ENCODE peak calls at places on chromosome 18, in nine cellular contexts. W is suprapubic skin, Q is sigmoid colon, C is transverse colon, A is stomach, X is H1, E is K562, V is HepG2, N is SK-N-SH. U is an unnamed sample.

GRCh38 chr18:49974079-49974478 is 160.7 kb upstream of the ACAA2 start:
- DNase-seq in A (no peak), E (no peak), W (no peak), V (no peak), Q (no peak), N (no peak), X (no peak), C (no peak), U (no peak)

GRCh38 chr18:31835528-31836138 is 75.0 kb upstream of the SLC25A52 start:
- DNase-seq in W (no peak), E (no peak), X (no peak), A (no peak), V (no peak), N (no peak), Q (no peak), C (no peak), U (no peak)

GRCh38 chr18:55500316-55501086 is 87.5 kb downstream of the TCF4 start:
- DNase-seq in N (no peak), C (no peak), E (no peak), A (no peak), W (no peak), X (no peak), Q (no peak), V (no peak), U (no peak)

GRCh38 chr18:48720655-48721025 is 181.8 kb downstream of the CTIF start:
- DNase-seq in V (no peak), N (peak), C (no peak), Q (no peak), X (no peak), A (no peak), E (no peak), W (no peak), U (no peak)

GRCh38 chr18:32893915-32894314 is 121.1 kb upstream of the KLHL14 start:
- DNase-seq in W (no peak), C (no peak), N (peak), Q (no peak), E (no peak), X (no peak), V (peak), A (no peak), U (no peak)

GRCh38 chr18:23548719-23549118 is 37.6 kb downstream of the NPC1 start:
- DNase-seq in N (no peak), X (no peak), A (no peak), W (no peak), E (no peak), Q (no peak), C (no peak), V (no peak), U (no peak)

GRCh38 chr18:2326999-2327398 is 244.3 kb downstream of the METTL4 start:
- DNase-seq in Q (no peak), A (no peak), C (no peak), E (no peak), N (no peak), X (no peak), W (no peak), V (no peak), U (no peak)

GRCh38 chr18:74748809-74749208 is 151.1 kb downstream of the ZNF407 start:
- DNase-seq in N (no peak), W (no peak), Q (no peak), A (no peak), X (no peak), C (no peak), E (no peak), V (no peak), U (no peak)

GRCh38 chr18:62165583-62165982 is 21.3 kb downstream of the PIGN start:
- DNase-seq in X (no peak), W (no peak), Q (no peak), N (no peak), V (no peak), E (no peak), A (no peak), C (no peak), U (no peak)

GRCh38 chr18:11852048-11852341 is 782 bp downstream of the CHMP1B start:
- DNase-seq in A (no peak), W (no peak), V (no peak), E (no peak), X (no peak), Q (no peak), C (no peak), N (no peak), U (no peak)

GRCh38 chr18:2827076-2827475 is 19.7 kb upstream of the EMILIN2 start:
- DNase-seq in A (no peak), V (no peak), W (no peak), E (no peak), Q (peak), X (no peak), N (no peak), C (no peak), U (no peak)

GRCh38 chr18:22685788-22686187 is 247.3 kb upstream of the RBBP8 start:
- DNase-seq in X (no peak), A (no peak), E (no peak), W (no peak), V (no peak), C (no peak), N (no peak), Q (no peak), U (no peak)

GRCh38 chr18:22207022-22207758 is 37.8 kb downstream of the GATA6 start:
- DNase-seq in V (no peak), W (no peak), A (no peak), Q (no peak), E (no peak), X (no peak), C (no peak), N (no peak), U (no peak)

GRCh38 chr18:56748698-56749268 is 97.6 kb downstream of the WDR7 start:
- DNase-seq in C (no peak), A (no peak), X (no peak), V (peak), E (peak), W (no peak), Q (no peak), N (peak), U (no peak)

GRCh38 chr18:62523631-62524442 is 1.0 kb downstream of the ZCCHC2 start:
- DNase-seq in V (no peak), C (peak), Q (peak), N (peak), A (peak), W (peak), X (peak), E (peak), U (peak)

GRCh38 chr18:56563568-56563967 is 74.8 kb downstream of the TXNL1 start:
- DNase-seq in W (no peak), V (peak), E (peak), Q (no peak), X (peak), N (no peak), C (no peak), A (no peak), U (no peak)

DNA sequence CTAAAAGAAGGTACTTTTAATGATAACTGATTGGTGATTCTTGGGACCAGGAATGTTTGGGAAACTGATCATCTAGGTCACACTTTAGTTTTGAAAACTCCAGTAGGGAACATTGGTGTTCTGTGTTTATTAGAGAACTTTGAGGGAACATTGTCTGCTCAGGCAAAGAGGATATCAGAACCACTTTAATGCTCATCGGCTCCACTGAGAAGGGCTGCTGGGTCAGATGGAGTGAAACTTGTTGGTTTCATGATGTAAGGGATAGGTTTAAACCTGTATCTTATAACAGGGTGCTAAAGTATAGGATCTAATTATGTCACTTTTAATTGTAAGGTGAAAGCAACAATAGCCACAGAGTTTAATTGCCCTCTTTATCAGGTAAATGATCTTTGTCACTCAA is 14.2 kb upstream of the POLI start:
- DNase-seq in N (no peak), W (no peak), V (no peak), X (no peak), C (no peak), A (no peak), Q (no peak), E (no peak), U (no peak)
- H3K4me3 ChIP-seq in N (no peak), W (no peak), V (peak), X (no peak), C (no peak), A (no peak), Q (no peak), E (no peak), U (no peak)

GRCh38 chr18:59915606-59916005 is 15.8 kb downstream of the PMAIP1 start:
- DNase-seq in E (no peak), N (no peak), V (no peak), C (no peak), Q (no peak), X (peak), W (no peak), A (no peak), U (no peak)

GRCh38 chr18:59916746-59917145 is 16.9 kb downstream of the PMAIP1 start:
- DNase-seq in W (no peak), N (no peak), X (peak), Q (no peak), C (no peak), A (no peak), V (no peak), E (no peak), U (no peak)

GRCh38 chr18:59917422-59917821 is 17.6 kb downstream of the PMAIP1 start:
- DNase-seq in C (no peak), Q (no peak), W (no peak), V (no peak), N (no peak), X (peak), A (no peak), E (no peak), U (peak)

GRCh38 chr18:59919026-59919425 is 19.2 kb downstream of the PMAIP1 start:
- DNase-seq in V (no peak), X (peak), C (no peak), N (no peak), E (no peak), Q (no peak), A (no peak), W (no peak), U (no peak)

DNA sequence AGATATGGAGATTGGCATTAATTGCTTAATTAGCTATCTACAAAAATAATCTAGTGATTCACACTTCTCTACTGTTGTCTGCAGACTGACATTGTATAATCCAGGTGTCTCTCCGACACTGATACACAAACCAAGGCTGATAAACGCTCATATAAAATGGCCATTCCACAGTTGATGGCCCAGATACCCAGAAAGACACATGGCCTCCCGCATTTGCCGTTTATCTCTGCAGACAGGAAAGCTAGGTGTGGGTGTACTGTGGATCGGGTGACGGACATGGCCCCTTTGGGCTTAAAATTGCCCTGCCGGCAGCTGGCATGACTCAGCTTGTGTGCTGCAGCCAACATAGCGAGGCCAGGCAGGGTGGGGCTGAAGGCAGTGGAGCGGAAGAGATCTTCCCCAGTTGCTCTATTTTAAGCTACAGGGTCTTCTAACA is 18.5 kb downstream of the PMAIP1 start:
- DNase-seq in N (peak), Q (peak), V (no peak), C (peak), E (peak), W (no peak), X (peak), A (peak), U (no peak)
- TF ChIP-seq EP300 in N (no peak), Q (no peak), V (no peak), C (no peak), E (peak), W (no peak), X (no peak), A (no peak), U (no peak)

DNA sequence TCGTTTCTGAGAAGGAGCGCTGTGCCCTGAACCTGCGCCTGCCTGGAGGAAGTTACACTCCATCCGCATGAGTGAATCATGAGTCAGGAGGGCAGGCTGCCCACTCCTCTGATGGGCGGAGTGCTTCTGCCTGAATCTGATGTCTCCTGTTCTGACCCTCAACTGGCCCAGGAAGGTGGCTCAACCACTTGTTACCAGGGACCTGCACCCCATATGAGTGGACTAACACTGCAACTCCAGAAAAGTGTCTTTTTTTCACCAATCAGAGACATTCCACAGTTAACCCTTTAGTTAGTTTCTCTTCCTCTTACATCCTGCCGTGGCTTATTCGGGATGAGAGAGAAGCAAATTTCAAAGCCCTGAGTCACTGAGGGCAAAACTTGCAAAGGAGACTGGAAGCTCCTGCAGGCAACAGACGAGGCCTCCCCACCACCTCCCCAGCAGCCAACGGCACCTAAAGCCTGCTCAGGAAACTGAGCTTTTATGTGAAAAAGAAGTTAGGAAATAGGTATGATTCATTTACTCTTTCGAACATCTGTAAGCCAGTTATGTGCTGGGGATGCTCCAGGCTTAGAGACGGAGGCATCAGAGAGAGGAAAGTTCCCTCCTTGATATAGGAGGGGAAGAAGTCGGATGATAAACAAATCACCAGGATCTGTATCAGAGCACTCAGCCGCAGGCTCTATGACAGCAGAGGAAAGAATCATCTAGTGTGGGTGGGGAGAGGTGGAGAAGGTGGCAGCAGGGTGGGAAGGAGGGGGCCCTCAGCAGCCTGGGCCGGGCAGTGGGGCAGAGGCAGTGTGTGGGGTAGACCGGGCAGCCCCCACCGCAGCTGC is 31.0 kb downstream of the MBP start:
- DNase-seq in Q (peak), V (no peak), W (peak), X (peak), A (peak), N (peak), C (peak), E (no peak), U (peak)
- TF ChIP-seq POLR2AphosphoS5 in Q (peak), V (no peak), W (no peak), X (no peak), A (no peak), N (peak), C (no peak), E (no peak), U (peak)

GRCh38 chr18:70260683-70261082 is 28.2 kb upstream of the SOCS6 start:
- DNase-seq in Q (no peak), E (no peak), W (no peak), C (no peak), X (no peak), N (no peak), V (no peak), A (no peak), U (no peak)
- H3K4me3 ChIP-seq in Q (no peak), E (no peak), W (no peak), C (no peak), X (no peak), N (no peak), V (no peak), A (no peak), U (no peak)

DNA sequence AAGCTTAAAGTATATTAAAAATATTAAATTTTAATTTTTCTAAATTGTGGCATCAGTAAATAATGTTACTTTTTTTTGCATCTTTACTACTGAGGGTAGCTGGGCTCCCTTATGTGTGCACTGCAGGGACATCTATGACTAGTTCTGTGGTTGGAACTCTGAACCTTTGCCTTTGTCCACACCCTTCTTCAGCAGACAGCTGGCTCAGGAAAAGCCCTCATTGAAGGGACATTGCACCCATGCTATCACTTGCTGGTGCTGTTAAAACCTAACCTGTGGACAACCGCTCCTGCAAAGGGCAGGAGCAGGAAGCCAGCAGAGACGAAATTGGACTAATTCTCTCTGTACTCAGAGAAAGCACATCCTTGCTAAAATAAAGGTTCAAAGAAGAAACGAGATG is 30.1 kb downstream of the MOCOS start:
- DNase-seq in C (peak), A (no peak), Q (no peak), V (peak), E (no peak), X (no peak), N (no peak), W (no peak), U (no peak)
- TF ChIP-seq EP300 in C (no peak), A (no peak), Q (no peak), V (no peak), E (no peak), X (no peak), N (no peak), W (no peak), U (no peak)

DNA sequence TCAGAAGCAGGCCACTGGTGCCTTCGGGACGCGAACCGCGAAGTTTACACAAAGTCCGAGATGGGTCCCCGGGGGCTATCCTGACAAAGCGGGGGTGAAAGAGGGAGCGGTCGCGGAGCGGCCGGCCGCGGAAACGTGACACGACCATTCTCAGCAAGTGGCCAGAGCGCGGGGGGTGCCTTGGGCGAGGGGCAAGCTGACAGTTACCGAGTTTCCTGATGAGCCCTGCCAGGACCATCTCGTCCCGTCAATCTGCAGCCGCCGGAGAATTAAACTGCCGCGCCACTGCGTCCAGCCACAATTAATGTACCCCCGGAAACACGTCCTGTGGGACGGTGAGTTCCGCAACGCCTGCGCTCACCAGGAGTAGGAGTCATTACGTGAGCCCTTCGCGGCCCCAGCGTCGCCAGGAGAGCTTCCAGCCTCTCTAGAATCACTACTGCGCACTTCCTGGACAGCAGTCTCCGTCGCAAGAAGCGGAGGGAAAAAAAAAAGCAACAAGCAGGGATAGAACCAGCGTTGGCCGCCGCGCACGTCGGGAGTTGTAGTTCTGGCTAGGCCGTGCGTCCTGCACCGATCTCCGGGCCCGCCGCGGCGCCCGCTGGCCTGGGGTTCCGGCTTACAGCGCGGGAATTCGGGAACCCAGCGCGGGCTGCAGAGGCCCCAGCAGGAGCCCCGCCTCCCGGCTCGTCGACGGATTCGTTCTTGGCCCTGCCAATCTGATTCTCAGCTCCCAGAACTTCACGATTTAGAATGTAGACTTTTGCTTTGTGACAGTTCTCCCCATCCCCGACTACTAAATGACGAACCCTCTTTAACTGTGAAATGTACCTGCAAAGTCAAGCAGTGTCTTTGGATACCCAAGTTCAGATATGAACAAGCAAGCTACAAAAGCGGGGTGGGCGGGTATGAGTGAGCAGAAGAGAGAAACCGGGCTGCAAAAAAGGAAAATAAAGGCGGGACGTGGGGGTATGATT is at the start of gene RTTN:
- DNase-seq in N (peak), A (peak), X (peak), C (peak), E (peak), W (peak), Q (peak), V (peak), U (peak)
- TF ChIP-seq POLR2AphosphoS5 in N (peak), A (peak), X (peak), C (peak), E (peak), W (peak), Q (peak), V (peak), U (peak)

DNA sequence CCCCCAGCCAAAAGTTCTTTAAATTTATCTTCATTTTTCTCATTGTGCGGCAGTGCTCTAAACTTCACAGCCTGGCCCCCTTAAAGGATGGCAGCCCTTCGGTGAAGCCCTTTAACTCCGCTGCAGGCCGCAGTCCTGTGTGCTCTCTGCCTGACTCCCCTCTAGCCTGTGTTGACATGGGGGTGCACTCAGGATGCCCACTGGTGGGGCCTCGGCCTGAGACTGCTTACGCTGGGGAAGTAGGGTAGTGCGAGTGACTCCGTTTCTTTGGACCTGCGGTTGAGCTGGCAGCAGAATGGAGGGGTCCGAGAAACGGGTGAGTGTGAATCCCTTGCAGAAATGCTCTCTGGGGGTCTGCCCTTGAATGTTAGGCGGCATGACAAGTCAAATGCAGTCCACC is 5.6 kb downstream of the RAB12 start:
- DNase-seq in E (no peak), A (no peak), N (peak), Q (no peak), V (no peak), C (no peak), X (no peak), W (no peak), U (no peak)
- H3K4me3 ChIP-seq in E (no peak), A (no peak), N (peak), Q (peak), V (no peak), C (no peak), X (no peak), W (no peak), U (no peak)